ENCODE peak calls at places on chromosomes 2 and 18, in four cellular contexts. J, D, O and M are unnamed samples.

GRCh38 chr2:46331099-46331766 is 34.0 kb downstream of the EPAS1 start:
- DNase-seq in J (no peak), D (no peak), O (no peak), M (no peak)

GRCh38 chr2:234211797-234212196 is 161.3 kb downstream of the SPP2 start:
- DNase-seq in J (no peak), D (no peak), O (no peak), M (no peak)

GRCh38 chr2:241770185-241770935 is 6.3 kb upstream of the GAL3ST2 start:
- DNase-seq in J (peak; percentile 37), D (no peak), O (no peak), M (no peak)

GRCh38 chr2:201854221-201854801 is 48.0 kb downstream of the CDK15 start:
- DNase-seq in J (no peak), D (no peak), O (peak; percentile 99), M (peak; percentile 73)

GRCh38 chr2:100292022-100292580 is 30.2 kb downstream of the LONRF2 start:
- DNase-seq in J (peak; percentile 58), D (peak; percentile 90), O (peak; percentile 96), M (peak; percentile 74)

GRCh38 chr18:57791192-57791591 is 11.9 kb downstream of the ATP8B1 start:
- DNase-seq in J (no peak), D (no peak), O (no peak), M (no peak)

GRCh38 chr2:82283075-82283474 is 1978.5 kb upstream of the LRRTM1 start:
- DNase-seq in J (no peak), D (no peak), O (no peak), M (no peak)

GRCh38 chr2:20443276-20443920 is 3.5 kb upstream of the RHOB start:
- DNase-seq in J (no peak), D (no peak), O (peak; percentile 57), M (peak; percentile 47)

GRCh38 chr2:75276093-75277055 is 77.1 kb upstream of the TACR1 start:
- DNase-seq in J (no peak), D (no peak), O (peak; percentile 72), M (peak; percentile 37)

GRCh38 chr2:105926960-105927678 is 182.4 kb downstream of the NCK2 start:
- DNase-seq in J (no peak), D (no peak), O (no peak), M (no peak)

GRCh38 chr2:152330235-152330866 is 4.6 kb upstream of the FMNL2 start:
- DNase-seq in J (no peak), D (no peak), O (no peak), M (no peak)

GRCh38 chr18:77648415-77648814 is 398.8 kb downstream of the GALR1 start:
- DNase-seq in J (no peak), D (no peak), O (no peak), M (no peak)

DNA sequence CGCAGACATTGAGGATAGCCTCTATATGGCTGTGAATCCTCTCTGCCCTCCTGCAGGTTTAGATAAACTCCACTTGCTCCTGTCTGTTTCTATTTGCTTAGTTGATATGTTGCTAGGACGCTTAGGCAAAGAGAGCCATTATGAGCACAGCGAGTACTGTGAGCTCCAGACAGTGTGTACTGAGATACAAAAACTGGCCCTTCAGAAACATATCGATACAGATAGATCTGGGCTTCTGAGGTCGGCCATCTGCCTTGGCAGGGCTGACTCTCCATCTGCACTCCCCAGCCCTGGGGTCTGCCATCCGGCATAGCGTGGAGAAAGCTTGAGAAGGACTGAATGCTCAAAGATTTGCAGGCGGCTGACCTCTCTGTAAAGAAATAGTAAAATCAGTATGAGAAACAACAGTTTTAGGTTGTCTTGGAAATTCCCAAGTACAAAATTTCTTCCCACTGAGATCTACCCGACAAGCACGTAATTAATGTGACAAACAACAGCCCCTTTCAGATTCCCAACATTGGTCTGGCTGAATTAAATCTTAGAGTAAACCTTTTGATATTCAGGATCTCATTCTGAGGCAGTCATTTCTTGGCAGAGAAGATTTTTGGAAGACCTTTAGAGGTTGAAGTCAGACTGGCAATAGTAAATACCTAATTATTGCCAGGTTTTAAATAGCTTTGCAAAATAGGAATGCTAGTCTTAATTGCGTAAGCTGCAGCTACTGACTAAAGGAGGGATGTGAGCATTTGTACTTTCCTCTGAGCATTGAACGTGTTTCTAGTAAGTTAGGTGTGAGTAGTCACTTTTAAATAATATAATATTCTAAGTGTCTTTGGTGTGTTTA is 127.4 kb downstream of the CHST9 start:
- DNase-seq in J (no peak), D (no peak), O (no peak), M (no peak)
- H3K27ac ChIP-seq in J (no peak overlapping the region), D (no peak overlapping the region), O (no peak overlapping the region), M (no peak overlapping the region)

GRCh38 chr2:83596592-83597339 is 862.3 kb downstream of the SUCLG1 start:
- DNase-seq in J (no peak), D (no peak), O (no peak), M (no peak)

DNA sequence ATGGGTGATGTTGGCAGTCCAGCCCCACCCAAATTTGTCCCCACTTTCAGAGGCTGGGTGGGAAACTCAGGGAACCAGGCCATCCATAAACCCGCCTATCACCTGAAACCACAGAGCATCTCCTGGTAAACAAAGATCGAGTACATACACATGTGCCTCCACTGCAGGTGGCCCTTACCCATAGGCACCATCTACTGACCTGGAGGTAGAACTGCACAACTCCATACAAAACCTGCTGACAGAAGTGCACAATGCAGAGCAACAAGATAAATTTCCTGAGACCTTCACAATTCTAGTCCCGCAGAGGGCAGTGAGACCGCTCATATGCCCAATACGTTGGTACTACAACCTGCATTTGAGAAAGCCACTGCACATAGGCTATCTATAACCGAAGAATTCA is 856.3 kb downstream of the SUCLG1 start:
- DNase-seq in J (peak; percentile 32), D (no peak), O (no peak), M (no peak)
- TF ChIP-seq CTCF in J (peak; percentile 54), D (peak; percentile 35), O (no peak), M (no peak)

DNA sequence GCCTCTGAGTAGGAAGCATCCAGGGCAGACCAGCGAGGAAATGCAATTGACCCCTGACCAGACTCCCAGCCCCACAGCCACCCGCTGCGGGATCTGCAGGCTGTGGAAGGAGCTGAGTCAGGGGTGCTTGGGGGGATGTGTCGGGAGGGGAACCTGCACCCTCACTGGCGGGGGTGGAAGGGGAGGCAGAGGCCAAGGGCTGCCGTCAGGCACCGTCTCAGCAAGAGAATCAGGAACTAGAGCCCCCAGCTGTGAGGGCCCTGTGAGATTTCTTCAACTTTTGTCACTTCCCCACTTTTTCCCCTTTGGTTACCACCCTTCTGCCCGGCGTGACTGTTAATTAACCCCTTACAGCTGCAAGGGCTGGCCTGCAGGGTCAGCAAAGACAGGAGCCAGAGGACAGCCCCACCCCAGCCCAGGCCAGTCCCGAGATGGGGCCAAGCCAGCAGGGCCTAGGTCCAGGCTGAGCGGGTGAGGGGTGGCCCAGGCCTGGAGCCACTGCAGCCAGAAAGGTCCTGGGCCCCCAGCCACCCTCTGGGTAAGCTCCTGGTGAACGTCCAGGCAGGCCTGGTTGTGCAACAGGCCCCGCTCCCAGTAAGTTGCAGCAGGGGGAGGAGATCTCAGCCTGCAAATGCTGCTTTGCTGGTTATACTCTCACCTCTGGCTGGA is 147.0 kb upstream of the ID2 start:
- DNase-seq in J (no peak), D (no peak), O (peak; percentile 33), M (peak; percentile 5)
- H3K27ac ChIP-seq in J (no peak overlapping the region), D (no peak overlapping the region), O (no peak overlapping the region), M (no peak overlapping the region)

GRCh38 chr18:62566199-62566598 is 43.4 kb downstream of the ZCCHC2 start:
- DNase-seq in J (no peak), D (no peak), O (peak; percentile 7), M (no peak)
- TF ChIP-seq CTCF in J (peak; percentile 56), D (peak; percentile 21), O (no peak), M (no peak)